ENCODE peak calls at places on chromosomes 6 and 20, in six cellular contexts. M is Caco-2, O is adipocyte, L is IMR-90, Y is endodermal cell, E is BE2C. D is an unnamed sample.
A peak's percentile ranks its signal among the peaks of the same experiment; 100 is the strongest.

GRCh38 chr6:390914-391558 is 516 bp upstream of the IRF4 start:
- DNase-seq in E (no peak), M (no peak), L (no peak), O (peak; percentile 25), Y (peak; percentile 81), D (no peak)

GRCh38 chr6:136103763-136104311 is 146.3 kb downstream of the MTFR2 start:
- DNase-seq in M (no peak), E (peak; percentile 72), L (no peak), Y (peak; percentile 75), O (no peak), D (no peak)

GRCh38 chr6:98832282-98833100 is 1.9 kb upstream of the POU3F2 start:
- DNase-seq in E (no peak), O (peak; percentile 54), Y (peak; percentile 67), M (no peak), L (peak; percentile 74), D (no peak)

GRCh38 chr20:37970856-37971245 is 62.4 kb downstream of the TTI1 start:
- DNase-seq in E (no peak), M (no peak), L (no peak), O (no peak), Y (no peak), D (no peak)

GRCh38 chr20:14493408-14493807 is 156.0 kb upstream of the FLRT3 start:
- DNase-seq in Y (no peak), O (no peak), E (no peak), L (no peak), M (no peak), D (no peak)

GRCh38 chr20:219290-220115 is 7.6 kb upstream of the DEFB129 start:
- DNase-seq in Y (peak; percentile 69), M (peak; percentile 54), L (peak; percentile 7), E (no peak), O (peak; percentile 68), D (no peak)

GRCh38 chr20:7841967-7842301 is 98.3 kb downstream of the HAO1 start:
- DNase-seq in L (peak; percentile 83), E (no peak), M (no peak), Y (peak; percentile 53), O (peak; percentile 70), D (no peak)

GRCh38 chr20:56359212-56360132 is 698 bp downstream of the FAM210B start:
- DNase-seq in O (peak; percentile 79), M (peak; percentile 65), L (peak; percentile 73), Y (peak; percentile 69), E (peak; percentile 37), D (peak; percentile 56)

GRCh38 chr20:37969949-37970855 is 63.1 kb downstream of the TTI1 start:
- DNase-seq in L (no peak), O (no peak), M (no peak), Y (peak; percentile 7), E (no peak), D (no peak)

GRCh38 chr20:17875981-17876385 is 92.6 kb downstream of the SNX5 start:
- DNase-seq in L (no peak), E (peak; percentile 78), M (no peak), Y (peak; percentile 81), O (no peak), D (no peak)

GRCh38 chr20:10263385-10264165 is 44.9 kb downstream of the SNAP25 start:
- DNase-seq in Y (no peak), E (no peak), O (peak; percentile 51), M (no peak), L (peak; percentile 4), D (no peak)

GRCh38 chr20:35134472-35134871 is 12.7 kb downstream of the EDEM2 start:
- DNase-seq in Y (no peak), L (no peak), M (no peak), E (no peak), O (no peak), D (no peak)

GRCh38 chr6:82057846-82058554 is 189.5 kb downstream of the IBTK start:
- DNase-seq in Y (no peak), E (no peak), L (peak; percentile 57), M (no peak), O (peak; percentile 70), D (no peak)

GRCh38 chr20:43667341-43668132 is 623 bp downstream of the MYBL2 start:
- DNase-seq in L (no peak), O (peak; percentile 23), Y (peak; percentile 84), M (peak; percentile 67), E (peak; percentile 69), D (no peak)

GRCh38 chr20:19802492-19803158 is 44.6 kb downstream of the RIN2 start:
- DNase-seq in L (peak; percentile 39), Y (peak; percentile 71), M (peak; percentile 78), E (no peak), O (no peak), D (peak; percentile 59)

GRCh38 chr20:12241065-12241464 is 323.4 kb downstream of the BTBD3 start:
- DNase-seq in E (no peak), L (no peak), O (no peak), Y (no peak), M (no peak), D (no peak)

GRCh38 chr6:15107644-15108382 is 138.1 kb upstream of the JARID2 start:
- DNase-seq in M (no peak), L (no peak), Y (no peak), O (no peak), E (no peak), D (no peak)

GRCh38 chr6:32189082-32189741 is 790 bp downstream of the PBX2 start:
- DNase-seq in O (peak; percentile 29), E (no peak), L (no peak), M (no peak), Y (no peak), D (no peak)
- H3K4me1 ChIP-seq in O (peaks cover 19% of the 10 kb centered on the region), E (no peaks in the 10 kb centered on the region), L (peaks cover 12% of the 10 kb centered on the region), M (peaks cover 21% of the 10 kb centered on the region), Y (peaks cover 8% of the 10 kb centered on the region), D (peaks cover 14% of the 10 kb centered on the region)

GRCh38 chr6:169986171-169986847 is 234.9 kb downstream of the ERMARD start:
- DNase-seq in L (no peak), Y (no peak), E (no peak), M (no peak), O (no peak), D (no peak)
- H3K4me1 ChIP-seq in L (no peaks in the 10 kb centered on the region), Y (no peaks in the 10 kb centered on the region), E (peaks cover 16% of the 10 kb centered on the region), M (no peaks in the 10 kb centered on the region), O (no peaks in the 10 kb centered on the region), D (no peaks in the 10 kb centered on the region)

GRCh38 chr20:53907968-53908751 is 162.2 kb downstream of the BCAS1 start:
- DNase-seq in E (no peak), M (no peak), Y (peak; percentile 20), L (no peak), O (no peak), D (no peak)
- H3K4me1 ChIP-seq in E (no peaks in the 10 kb centered on the region), M (no peaks in the 10 kb centered on the region), Y (no peaks in the 10 kb centered on the region), L (peaks cover 6% of the 10 kb centered on the region), O (peaks cover 32% of the 10 kb centered on the region), D (peaks cover 50% of the 10 kb centered on the region)

GRCh38 chr20:48706116-48706656 is 121.6 kb downstream of the PREX1 start:
- DNase-seq in O (peak; percentile 70), E (no peak), L (no peak), Y (no peak), M (no peak), D (no peak)
- H3K4me1 ChIP-seq in O (peaks cover 25% of the 10 kb centered on the region), E (peaks cover 19% of the 10 kb centered on the region), L (no peaks in the 10 kb centered on the region), Y (peaks cover 10% of the 10 kb centered on the region), M (peaks cover 7% of the 10 kb centered on the region), D (peaks cover 7% of the 10 kb centered on the region)

GRCh38 chr6:40720375-40720748 is 133.2 kb upstream of the LRFN2 start:
- DNase-seq in E (peak; percentile 28), L (no peak), M (no peak), O (no peak), Y (no peak), D (no peak)

GRCh38 chr6:40723967-40724366 is 136.8 kb upstream of the LRFN2 start:
- DNase-seq in E (peak; percentile 52), Y (no peak), M (no peak), L (no peak), O (no peak), D (no peak)

GRCh38 chr6:40721252-40721936 is 134.2 kb upstream of the LRFN2 start:
- DNase-seq in L (no peak), Y (no peak), M (no peak), E (peak; percentile 85), O (peak; percentile 7), D (no peak)

GRCh38 chr6:40722081-40722480 is 134.9 kb upstream of the LRFN2 start:
- DNase-seq in Y (no peak), O (peak; percentile 5), E (no peak), L (no peak), M (no peak), D (no peak)

GRCh38 chr6:40722553-40723258 is 135.5 kb upstream of the LRFN2 start:
- DNase-seq in Y (no peak), E (no peak), M (peak; percentile 44), L (peak; percentile 6), O (peak; percentile 63), D (no peak)
- H3K4me1 ChIP-seq in Y (peaks cover 4% of the 10 kb centered on the region), E (peaks cover 55% of the 10 kb centered on the region), M (peaks cover 25% of the 10 kb centered on the region), L (peaks cover 2% of the 10 kb centered on the region), O (peaks cover 4% of the 10 kb centered on the region), D (no peaks in the 10 kb centered on the region)

GRCh38 chr6:44228433-44228832 is 5.0 kb downstream of the SLC29A1 start:
- DNase-seq in L (no peak), E (no peak), Y (no peak), M (no peak), O (no peak), D (no peak)

GRCh38 chr6:44226368-44227137 is 3.2 kb downstream of the SLC29A1 start:
- DNase-seq in L (no peak), Y (peak; percentile 49), E (peak; percentile 67), M (no peak), O (no peak), D (no peak)

GRCh38 chr6:44225579-44226325 is 2.4 kb downstream of the SLC29A1 start:
- DNase-seq in Y (peak; percentile 49), E (no peak), L (no peak), O (no peak), M (no peak), D (no peak)

GRCh38 chr6:44228031-44228430 is 4.6 kb downstream of the SLC29A1 start:
- DNase-seq in Y (no peak), E (no peak), M (no peak), O (no peak), L (no peak), D (no peak)

DNA sequence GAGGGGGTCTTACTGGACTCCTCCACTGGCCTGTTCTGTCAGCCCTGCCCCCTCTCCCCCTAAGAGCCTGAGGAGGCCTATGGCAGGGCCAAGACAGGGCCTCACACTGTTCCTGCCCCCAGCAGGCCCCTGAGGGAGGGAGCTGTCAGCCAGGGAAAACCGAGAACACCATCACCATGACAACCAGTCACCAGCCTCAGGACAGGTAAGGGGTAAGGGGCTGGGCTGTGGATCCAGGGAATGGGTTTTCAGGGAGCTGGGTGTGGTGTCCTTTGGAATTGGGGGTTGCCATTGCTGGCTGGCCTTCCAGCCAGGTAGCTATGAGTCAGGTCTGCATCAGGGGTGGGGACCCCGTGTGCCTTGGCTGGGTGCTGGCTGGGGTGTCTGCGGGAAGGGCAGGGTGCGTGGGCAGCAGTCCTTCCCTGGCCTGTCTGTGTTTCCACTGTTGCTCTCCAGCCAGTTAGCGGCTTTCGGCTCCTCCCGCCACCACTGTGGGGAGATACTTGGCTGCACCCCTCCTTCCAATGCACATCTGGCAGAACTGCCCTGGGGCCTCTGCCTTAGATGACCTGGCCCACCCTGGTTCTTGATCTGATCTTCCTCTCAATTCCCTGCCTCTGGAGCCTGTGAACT is 3.9 kb downstream of the SLC29A1 start:
- DNase-seq in Y (peak; percentile 70), M (no peak), O (no peak), E (no peak), L (no peak), D (peak; percentile 26)
- H3K4me1 ChIP-seq in Y (peaks cover 14% of the 10 kb centered on the region), M (peaks cover 37% of the 10 kb centered on the region), O (peaks cover 67% of the 10 kb centered on the region), E (peaks cover 24% of the 10 kb centered on the region), L (peaks cover 8% of the 10 kb centered on the region), D (peaks cover 17% of the 10 kb centered on the region)

DNA sequence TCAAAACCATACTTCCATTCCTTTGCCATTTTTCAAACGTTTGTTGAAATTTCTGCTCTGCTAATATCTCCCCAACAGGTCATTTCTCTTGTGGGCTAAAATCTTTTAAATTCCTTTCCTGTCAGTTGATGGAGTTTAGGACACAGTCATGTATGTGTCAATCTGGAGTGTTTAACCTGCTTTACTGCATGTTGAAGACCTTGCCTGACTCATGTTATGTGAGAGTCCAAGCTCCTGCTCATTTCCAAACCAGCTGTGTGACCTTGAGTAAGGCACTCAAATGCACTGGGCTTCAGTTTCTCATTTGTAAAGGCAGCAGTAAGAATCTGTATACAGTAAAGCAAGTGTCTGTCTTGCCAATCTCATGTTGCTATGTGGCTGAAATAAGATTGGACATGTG is 171.9 kb upstream of the SPACA1 start:
- DNase-seq in L (no peak), O (no peak), E (no peak), Y (no peak), M (no peak), D (no peak)
- H3K4me1 ChIP-seq in L (no peaks in the 10 kb centered on the region), O (peaks cover 12% of the 10 kb centered on the region), E (no peaks in the 10 kb centered on the region), Y (no peaks in the 10 kb centered on the region), M (no peaks in the 10 kb centered on the region), D (no peaks in the 10 kb centered on the region)

D was measured in PC-9.